ENCODE peak calls at places on chromosomes 1 and 21, in five cellular contexts. W is GM12878, Z is HEK293T, V is NT2/D1, U is H1. M is an unnamed sample.
A peak's percentile ranks its signal among the peaks of the same experiment; 100 is the strongest.

GRCh38 chr1:100606438-100606837 is 68.5 kb downstream of the GPR88 start:
- DNase-seq in W (no peak), Z (peak; percentile 38), V (no peak), U (no peak), M (no peak)

GRCh38 chr1:160375788-160376524 is 9.1 kb downstream of the NHLH1 start:
- DNase-seq in W (no peak), Z (no peak), V (peak; percentile 92), U (no peak), M (peak; percentile 16)

GRCh38 chr1:224399887-224400286 is 34.7 kb downstream of the WDR26 start:
- DNase-seq in W (no peak), Z (no peak), V (no peak), U (no peak), M (no peak)

GRCh38 chr1:183945432-183946308 is 91.9 kb downstream of the COLGALT2 start:
- DNase-seq in W (no peak), Z (no peak), V (peak; percentile 96), U (no peak), M (peak; percentile 28)

GRCh38 chr1:12081648-12082396 is 18.7 kb downstream of the TNFRSF8 start:
- DNase-seq in W (no peak), Z (no peak), V (no peak), U (no peak), M (no peak)

GRCh38 chr1:208595236-208595635 is 351.1 kb upstream of the PLXNA2 start:
- DNase-seq in W (no peak), Z (no peak), V (no peak), U (no peak), M (no peak)

GRCh38 chr1:210250998-210251679 is 18.5 kb downstream of the SERTAD4 start:
- DNase-seq in W (no peak), Z (peak; percentile 55), V (peak; percentile 72), U (peak; percentile 86), M (no peak)

GRCh38 chr21:39083377-39084008 is 99.8 kb downstream of the PSMG1 start:
- DNase-seq in W (no peak), Z (no peak), V (no peak), U (no peak), M (no peak)

GRCh38 chr1:189349600-189349999 is 1128.1 kb downstream of the BRINP3 start:
- DNase-seq in W (no peak), Z (no peak), V (no peak), U (no peak), M (no peak)

GRCh38 chr1:185767721-185768120 is 33.5 kb downstream of the HMCN1 start:
- DNase-seq in W (no peak), Z (no peak), V (no peak), U (no peak), M (no peak)

GRCh38 chr1:7770939-7771672 is at the start of gene VAMP3:
- DNase-seq in W (peak; percentile 30), Z (peak; percentile 96), V (no peak), U (peak; percentile 97), M (peak; percentile 62)

GRCh38 chr1:231485029-231485784 is 43.3 kb upstream of the TSNAX start:
- DNase-seq in W (no peak), Z (no peak), V (no peak), U (no peak), M (peak; percentile 24)

GRCh38 chr21:22225299-22225698 is 1227.1 kb downstream of the NCAM2 start:
- DNase-seq in W (no peak), Z (no peak), V (no peak), U (no peak), M (no peak)
- TF ChIP-seq SUZ12 in W (no peak), Z (no peak), V (no peak), U (no peak), M (no peak)

DNA sequence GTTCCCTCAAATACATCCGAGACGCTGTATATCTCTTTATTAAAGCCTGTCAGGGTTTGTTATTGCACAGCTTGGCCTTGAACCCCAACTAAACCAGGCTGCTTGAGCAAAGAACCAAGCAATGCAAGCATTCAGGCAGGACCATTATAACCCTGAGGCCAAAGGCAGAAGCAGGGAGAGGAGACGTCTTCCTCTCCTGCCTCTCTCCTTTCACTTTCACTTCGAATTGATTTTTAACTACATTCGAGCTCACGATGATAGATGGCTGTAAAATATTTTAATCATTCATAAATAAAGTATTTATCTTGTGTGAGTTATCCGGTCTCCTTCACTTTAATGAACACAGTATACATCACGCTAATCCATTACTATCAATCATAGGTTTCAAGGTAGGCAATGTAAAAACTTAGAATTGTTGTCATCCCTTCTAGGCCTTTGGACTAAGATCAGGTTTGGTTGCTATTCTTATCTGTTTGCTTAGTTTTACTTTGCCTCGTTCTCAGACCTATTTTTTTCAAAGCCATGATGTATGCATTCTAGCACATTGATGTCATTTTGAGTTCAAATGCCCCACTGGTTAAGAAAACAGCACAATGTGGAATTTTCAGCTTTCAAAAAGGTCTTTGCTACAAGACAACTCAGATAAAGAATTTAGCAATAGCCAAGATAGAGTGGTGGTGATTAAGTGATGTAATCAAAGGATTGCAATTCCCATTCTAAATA is 480.2 kb upstream of the RUNX1 start:
- DNase-seq in W (no peak), Z (no peak), V (no peak), U (no peak), M (no peak)
- TF ChIP-seq SUZ12 in W (no peak), Z (no peak), V (no peak), U (no peak), M (no peak)

DNA sequence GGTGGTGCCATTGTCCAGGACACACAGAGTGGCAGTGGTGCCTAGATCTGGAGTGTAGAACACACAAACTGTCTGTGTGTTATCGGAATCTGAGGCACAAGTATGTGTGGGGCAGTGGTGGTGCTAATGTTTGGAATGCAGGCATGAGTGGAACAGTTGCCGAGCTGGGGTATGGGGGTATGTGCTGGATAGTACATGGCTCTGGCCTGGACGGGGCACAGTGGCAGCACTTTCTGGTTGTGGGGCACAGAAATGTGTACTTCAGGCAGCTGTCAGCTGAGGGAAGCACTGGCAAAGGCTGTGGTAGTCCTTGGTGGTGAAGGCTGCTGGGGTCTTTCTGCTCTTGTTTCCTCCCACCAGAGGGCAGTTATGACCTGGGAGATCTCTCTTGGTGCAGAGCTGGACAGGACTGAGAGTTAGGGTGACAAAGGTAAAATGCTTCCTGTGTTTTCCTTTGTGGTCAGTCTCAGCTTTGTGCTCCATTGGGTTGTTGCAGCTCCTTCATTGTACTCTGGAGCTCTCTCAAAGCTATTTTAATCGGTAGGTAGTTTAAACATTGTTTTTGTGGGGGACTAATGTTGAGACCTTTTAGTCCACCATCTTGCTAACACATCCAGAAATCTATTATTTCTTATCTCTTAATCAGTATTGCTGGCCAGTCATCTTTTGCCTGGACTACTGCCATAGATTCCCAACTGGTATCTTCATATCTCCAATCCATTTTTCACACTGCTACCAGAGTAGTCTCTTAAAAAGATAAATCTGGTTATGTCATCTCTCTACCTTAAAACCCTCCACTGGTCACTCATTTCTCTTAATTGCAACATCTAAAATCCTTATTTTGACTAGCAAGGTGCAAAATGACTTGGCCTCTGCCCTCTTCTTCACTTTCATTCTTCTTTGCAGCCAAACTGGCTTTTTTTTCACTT is 83.9 kb upstream of the NBPF4 start:
- DNase-seq in W (no peak), Z (no peak), V (peak; percentile 18), U (peak; percentile 53), M (peak; percentile 9)
- TF ChIP-seq SUZ12 in W (no peak), Z (no peak), V (no peak), U (no peak), M (no peak)

DNA sequence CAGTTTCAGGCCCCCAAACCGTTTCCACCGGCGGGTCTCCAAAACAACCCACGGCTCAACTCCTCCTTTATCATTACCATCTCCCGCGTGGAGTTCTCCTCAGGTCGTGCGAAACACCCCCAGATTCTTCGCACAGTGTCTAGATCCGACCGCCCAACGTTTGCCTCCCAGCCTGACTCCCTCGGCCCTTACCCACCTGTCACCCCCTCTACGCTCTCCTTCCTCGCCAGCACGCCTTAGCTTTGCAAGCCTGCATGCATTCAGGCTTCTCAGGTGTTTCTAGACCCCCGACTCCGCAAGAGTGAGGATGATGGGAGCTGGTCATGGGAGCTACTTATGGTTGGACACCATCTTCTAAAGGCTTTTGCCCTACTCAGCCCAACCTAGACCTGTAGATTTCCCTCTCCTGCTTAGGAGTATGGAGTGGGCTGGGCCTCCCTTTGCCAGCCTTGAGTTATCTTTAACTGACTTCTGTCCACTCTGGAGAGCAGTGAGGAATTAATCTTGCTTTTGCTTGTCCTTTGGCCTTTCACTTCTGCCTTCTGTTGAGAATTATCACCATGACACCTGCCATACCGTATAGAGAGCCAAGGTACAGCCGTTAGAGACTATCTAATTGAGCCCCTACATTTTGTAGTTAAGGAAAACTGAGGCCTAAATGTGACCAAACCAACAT is 870 bp downstream of the ATP5IF1 start:
- DNase-seq in W (no peak), Z (peak; percentile 27), V (no peak), U (no peak), M (no peak)
- TF ChIP-seq SUZ12 in W (no peak), Z (no peak), V (no peak), U (no peak), M (no peak)

DNA sequence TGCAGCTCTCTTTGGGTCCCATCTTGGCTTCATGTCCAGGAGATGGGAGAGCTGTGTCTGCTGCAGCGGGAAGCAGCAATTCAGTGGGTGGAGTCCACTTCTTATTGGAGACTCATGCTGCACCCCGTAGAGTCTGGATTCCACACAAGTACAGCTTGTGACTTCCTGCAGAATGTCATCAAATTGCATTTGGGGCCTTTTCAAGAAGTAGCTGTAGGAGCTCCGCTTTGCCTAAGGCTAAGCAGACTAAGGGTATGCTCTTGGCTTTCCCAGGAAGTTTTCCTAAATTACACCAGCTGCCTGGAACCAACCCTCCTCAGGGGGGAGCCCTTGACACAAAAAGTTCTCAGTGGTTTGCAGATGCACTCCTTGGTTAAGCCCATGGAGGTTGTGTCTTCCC is 5.7 kb upstream of the MOB3C start:
- DNase-seq in W (no peak), Z (peak; percentile 61), V (no peak), U (peak; percentile 70), M (peak; percentile 31)
- TF ChIP-seq SUZ12 in W (no peak), Z (no peak), V (no peak), U (no peak), M (no peak)

DNA sequence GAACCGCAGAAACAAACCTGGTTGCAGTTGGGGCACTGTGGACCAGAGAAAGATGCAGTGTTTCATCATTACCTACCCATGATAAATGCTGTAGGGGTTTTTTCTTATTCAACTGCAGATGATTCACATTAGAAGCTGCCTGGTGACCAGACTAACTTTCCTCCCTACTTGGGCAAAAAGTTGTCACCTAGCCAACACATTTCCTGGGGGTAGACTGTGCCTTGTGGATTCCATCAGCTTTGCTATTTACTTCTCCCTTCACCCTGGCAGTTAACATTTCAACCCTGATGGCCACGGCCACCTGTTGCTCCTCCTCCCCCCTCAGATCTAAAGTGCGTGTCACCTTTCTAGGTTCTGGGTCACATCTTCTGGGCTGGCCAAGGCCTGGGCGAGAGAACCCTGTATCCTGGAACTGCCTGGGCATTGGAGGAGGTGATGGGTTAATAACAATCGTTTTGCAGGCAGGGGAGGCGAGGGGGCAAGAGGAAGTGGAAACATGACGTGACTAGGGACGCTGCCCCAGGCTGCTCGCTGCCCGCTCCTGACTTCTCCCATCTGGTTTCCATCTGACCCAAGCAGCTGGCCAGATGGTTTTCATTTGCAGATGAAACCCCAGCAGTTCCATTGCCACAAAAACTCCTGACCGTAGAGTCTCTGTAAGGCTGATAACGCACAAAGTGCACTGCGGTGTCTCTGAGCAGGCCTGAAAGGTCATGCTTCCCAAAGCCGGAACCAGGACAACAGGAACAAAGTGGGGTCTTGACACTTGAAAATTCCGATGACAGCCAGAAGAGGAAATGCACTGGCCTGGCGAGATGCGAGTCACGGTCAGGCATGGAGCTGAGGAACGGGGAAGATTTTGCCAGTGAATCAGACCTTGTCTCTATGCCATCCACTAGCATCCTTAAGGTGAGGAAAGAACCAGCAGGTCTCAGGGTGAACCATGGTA is 36.6 kb downstream of the CAPZB start:
- DNase-seq in W (no peak), Z (no peak), V (no peak), U (no peak), M (no peak)
- TF ChIP-seq SUZ12 in W (no peak), Z (no peak), V (no peak), U (no peak), M (no peak)

GRCh38 chr1:8889925-8890785 is 11.7 kb upstream of the ENO1 start:
- DNase-seq in W (no peak), Z (no peak), V (no peak), U (no peak), M (no peak)
- TF ChIP-seq SUZ12 in W (no peak), Z (no peak), V (no peak), U (no peak), M (no peak)

M was measured in HepG2.